ENCODE peak calls at places on chromosomes 12 and 14, in seven cellular contexts. X is cardiac muscle cell; C is CD8-positive, alpha-beta T cell; Y is adrenal gland; J is uterus; I is stomach; L is tibial artery. V is an unnamed sample. For H3K9me3 and H3K4me1, the result is how much of the 10 kb centered on the place peaks cover.

GRCh38 chr12:113416091-113416754 is 6.0 kb upstream of the SDSL start:
- DNase-seq in X (no peak), C (no peak), Y (no peak), J (no peak), I (no peak), L (peak), V (no peak)

GRCh38 chr12:90826031-90826430 is 128.9 kb downstream of the CCER1 start:
- DNase-seq in X (no peak), C (no peak), Y (no peak), J (no peak), I (no peak), L (no peak), V (no peak)

GRCh38 chr12:121933522-121934317 is 15.3 kb downstream of the CFAP251 start:
- DNase-seq in X (peak), C (no peak), Y (no peak), J (no peak), I (no peak), L (no peak), V (peak)

GRCh38 chr12:15996948-15997347 is 85.8 kb downstream of the DERA start:
- DNase-seq in X (no peak), C (no peak), Y (no peak), J (no peak), I (no peak), L (no peak), V (no peak)

GRCh38 chr12:64390275-64390851 is at the start of gene C12orf56:
- DNase-seq in X (peak), C (no peak), Y (no peak), J (no peak), I (no peak), L (no peak), V (no peak)

GRCh38 chr14:68268719-68269118 is 449.1 kb downstream of the RAD51B start:
- DNase-seq in X (peak), C (no peak), Y (no peak), J (no peak), I (no peak), L (no peak), V (no peak)

GRCh38 chr12:127245437-127245836 is 1021.5 kb upstream of the TMEM132C start:
- DNase-seq in X (peak), C (no peak), Y (no peak), J (no peak), I (no peak), L (no peak), V (no peak)

GRCh38 chr12:6347367-6348338 is 5.8 kb upstream of the TNFRSF1A start:
- DNase-seq in X (peak), C (no peak), Y (peak), J (peak), I (peak), L (peak), V (peak)

GRCh38 chr14:99123208-99123870 is 148.7 kb downstream of the BCL11B start:
- DNase-seq in X (no peak), C (no peak), Y (peak), J (no peak), I (peak), L (no peak), V (peak)

GRCh38 chr14:24662753-24663152 is 28.8 kb upstream of the GZMB start:
- DNase-seq in X (no peak), C (no peak), Y (no peak), J (no peak), I (no peak), L (no peak), V (no peak)

GRCh38 chr12:52582971-52583456 is 9.4 kb upstream of the KRT74 start:
- DNase-seq in X (peak), C (peak), Y (peak), J (peak), I (peak), L (peak), V (peak)

GRCh38 chr14:80974338-80975078 is 19.1 kb downstream of the TSHR start:
- DNase-seq in X (peak), C (no peak), Y (no peak), J (no peak), I (no peak), L (no peak), V (no peak)

GRCh38 chr12:52672321-52672933 is 7.8 kb downstream of the KRT1 start:
- DNase-seq in X (no peak), C (no peak), Y (no peak), J (no peak), I (no peak), L (no peak), V (no peak)

GRCh38 chr14:57189070-57189469 is 79.6 kb downstream of the EXOC5 start:
- DNase-seq in X (peak), C (no peak), Y (no peak), J (no peak), I (no peak), L (no peak), V (no peak)

GRCh38 chr14:43894534-43894933 is 612.5 kb downstream of the FSCB start:
- DNase-seq in X (peak), C (no peak), Y (no peak), J (no peak), I (no peak), L (no peak), V (no peak)

GRCh38 chr12:41441180-41441579 is 253.1 kb downstream of the PDZRN4 start:
- DNase-seq in X (no peak), C (no peak), Y (no peak), J (no peak), I (no peak), L (no peak), V (no peak)

GRCh38 chr14:72925171-72925759 is 999 bp upstream of the DCAF4 start:
- DNase-seq in X (no peak), C (no peak), Y (no peak), J (no peak), I (no peak), L (no peak), V (peak)

GRCh38 chr12:53208877-53209463 is 1.9 kb upstream of the ITGB7 start:
- DNase-seq in X (no peak), C (no peak), Y (no peak), J (no peak), I (no peak), L (no peak), V (no peak)

GRCh38 chr12:57476162-57476992 is 3.3 kb downstream of the ARHGAP9 start:
- DNase-seq in X (no peak), C (peak), Y (no peak), J (no peak), I (peak), L (no peak), V (no peak)

GRCh38 chr12:93089805-93090569 is 160.9 kb upstream of the EEA1 start:
- DNase-seq in X (peak), C (no peak), Y (no peak), J (no peak), I (no peak), L (no peak), V (no peak)

GRCh38 chr14:71694888-71695505 is 237.2 kb upstream of the RGS6 start:
- DNase-seq in X (no peak), C (no peak), Y (no peak), J (no peak), I (no peak), L (no peak), V (no peak)

GRCh38 chr12:63304844-63305243 is 153.8 kb upstream of the AVPR1A start:
- DNase-seq in X (no peak), C (no peak), Y (no peak), J (no peak), I (no peak), L (no peak), V (no peak)

GRCh38 chr14:61549425-61549824 is 145.9 kb upstream of the HIF1A start:
- DNase-seq in X (peak), C (no peak), Y (no peak), J (no peak), I (no peak), L (no peak), V (no peak)

GRCh38 chr12:103882861-103883596 is 42.0 kb upstream of the NT5DC3 start:
- DNase-seq in X (peak), C (no peak), Y (no peak), J (no peak), I (no peak), L (no peak), V (no peak)

GRCh38 chr14:104235686-104236085 is 97.3 kb downstream of the KIF26A start:
- DNase-seq in X (no peak), C (no peak), Y (peak), J (peak), I (no peak), L (peak), V (no peak)

GRCh38 chr14:85620937-85621336 is 91.0 kb downstream of the FLRT2 start:
- DNase-seq in X (no peak), C (no peak), Y (no peak), J (no peak), I (no peak), L (no peak), V (no peak)

GRCh38 chr14:85618978-85619377 is 89.0 kb downstream of the FLRT2 start:
- DNase-seq in X (no peak), C (no peak), Y (no peak), J (no peak), I (no peak), L (no peak), V (no peak)

GRCh38 chr14:85619866-85620265 is 89.9 kb downstream of the FLRT2 start:
- DNase-seq in X (peak), C (no peak), Y (no peak), J (no peak), I (no peak), L (no peak), V (no peak)

GRCh38 chr14:85622986-85623385 is 93.0 kb downstream of the FLRT2 start:
- DNase-seq in X (no peak), C (no peak), Y (no peak), J (no peak), I (no peak), L (no peak), V (no peak)

GRCh38 chr14:85622106-85622505 is 92.2 kb downstream of the FLRT2 start:
- DNase-seq in X (no peak), C (no peak), Y (no peak), J (no peak), I (no peak), L (no peak), V (no peak)
- H3K9me3 ChIP-seq in X (under half), C (under half), Y (under half), J (under half), I (under half), L (under half), V (under half)

DNA sequence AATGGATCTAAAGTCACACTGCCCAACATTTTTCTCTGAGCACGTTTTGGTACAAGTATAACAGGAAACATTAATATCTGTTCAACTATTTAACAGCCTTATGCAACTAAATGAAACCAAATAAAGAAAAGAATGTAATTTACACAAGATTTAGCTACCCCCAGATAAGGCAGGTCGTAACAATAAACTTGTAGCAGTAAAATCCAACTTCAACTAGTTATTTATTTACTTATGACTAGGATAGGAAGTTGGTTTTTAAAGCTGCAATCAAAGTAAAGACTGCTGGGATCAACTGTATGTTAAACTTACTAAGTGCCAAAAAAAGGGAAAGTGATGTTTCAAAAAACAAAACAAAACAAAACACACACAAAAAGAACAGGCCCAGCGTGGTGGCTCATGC is 30.9 kb downstream of the FERMT2 start:
- DNase-seq in X (peak), C (no peak), Y (no peak), J (no peak), I (no peak), L (no peak), V (no peak)
- H3K4me1 ChIP-seq in X (under half), C (under half), Y (under half), J (under half), I (half or more), L (half or more), V (half or more)

GRCh38 chr12:12871587-12872138 is 19.7 kb upstream of the GPRC5A start:
- DNase-seq in X (no peak), C (no peak), Y (no peak), J (no peak), I (no peak), L (no peak), V (no peak)

GRCh38 chr12:12874014-12874413 is 17.3 kb upstream of the GPRC5A start:
- DNase-seq in X (no peak), C (no peak), Y (no peak), J (no peak), I (no peak), L (no peak), V (no peak)

GRCh38 chr12:12872934-12873275 is 18.5 kb upstream of the GPRC5A start:
- DNase-seq in X (no peak), C (no peak), Y (no peak), J (no peak), I (no peak), L (no peak), V (no peak)

GRCh38 chr12:12870454-12870853 is 20.9 kb upstream of the GPRC5A start:
- DNase-seq in X (peak), C (no peak), Y (no peak), J (no peak), I (no peak), L (no peak), V (no peak)

GRCh38 chr12:12872139-12872933 is 19.0 kb upstream of the GPRC5A start:
- DNase-seq in X (peak), C (no peak), Y (no peak), J (no peak), I (peak), L (no peak), V (peak)
- H3K27ac ChIP-seq in X (no peak), C (no peak), Y (no peak), J (no peak), I (peak), L (no peak), V (no peak)

DNA sequence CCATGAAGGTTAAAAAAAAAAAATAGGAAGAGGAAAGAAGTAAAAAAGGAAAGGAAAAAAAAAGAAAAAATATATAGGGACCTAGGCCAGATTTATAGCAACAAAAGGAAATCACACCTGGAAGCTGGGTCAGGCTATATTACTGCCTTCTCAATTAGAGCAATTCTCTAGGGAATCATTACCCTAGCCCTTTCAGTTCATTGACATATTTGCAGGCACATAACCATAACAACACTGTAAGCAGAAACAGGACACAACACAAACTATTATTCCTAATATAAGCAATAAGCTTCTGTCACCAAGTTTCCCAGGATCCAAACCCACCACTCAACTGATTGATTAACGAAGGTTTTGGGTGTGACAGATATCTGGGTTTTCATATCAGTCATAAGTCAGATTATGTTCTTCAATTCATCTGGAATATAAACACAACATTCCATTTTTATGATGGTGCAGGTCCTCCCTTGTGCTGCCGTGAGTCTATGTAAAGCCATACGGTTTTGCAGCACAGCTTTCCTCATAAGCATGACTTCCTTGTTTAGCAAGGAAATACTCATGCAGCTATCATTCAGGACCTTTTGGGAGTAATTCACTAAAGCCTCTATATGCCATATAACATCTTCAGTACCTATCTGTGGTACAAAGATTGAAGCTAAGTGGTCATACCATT is 4.2 kb downstream of the PCNX4 start:
- DNase-seq in X (peak), C (no peak), Y (no peak), J (no peak), I (no peak), L (no peak), V (no peak)
- H3K9me3 ChIP-seq in X (under half), C (under half), Y (under half), J (under half), I (under half), L (under half), V (under half)

V was measured in lung.